ENCODE peak calls at places on chromosome 19, in seven cellular contexts. B is AG04449, N is heart right ventricle, L is kidney, A is pancreas, J is IMR-90, I is upper lobe of left lung. Q is an unnamed sample.

GRCh38 chr19:11464333-11465265 is 16.2 kb downstream of the ELAVL3 start:
- DNase-seq in J (no peak), L (no peak), I (no peak), A (no peak), B (no peak), N (no peak), Q (no peak)

GRCh38 chr19:50427997-50428425 is 4.7 kb upstream of the MYBPC2 start:
- DNase-seq in L (peak; percentile 97), I (peak; percentile 95), B (peak; percentile 5), N (peak; percentile 80), J (peak; percentile 69), A (peak; percentile 86), Q (peak; percentile 84)

GRCh38 chr19:54415208-54415900 is at the start of gene TTYH1:
- DNase-seq in A (peak; percentile 78), J (no peak), L (peak; percentile 62), I (peak; percentile 85), N (no peak), B (no peak), Q (no peak)

GRCh38 chr19:37334179-37335071 is 36.5 kb upstream of the ZNF527 start:
- DNase-seq in J (peak; percentile 86), N (peak; percentile 95), B (peak; percentile 29), L (peak; percentile 96), A (peak; percentile 92), I (peak; percentile 71), Q (peak; percentile 92)

GRCh38 chr19:1961545-1961878 is 20.5 kb downstream of the CSNK1G2 start:
- DNase-seq in J (no peak), A (no peak), I (peak; percentile 55), B (no peak), L (peak; percentile 64), N (no peak), Q (no peak)

GRCh38 chr19:51059715-51060114 is 5.2 kb downstream of the KLK13 start:
- DNase-seq in I (peak; percentile 36), L (no peak), A (no peak), B (no peak), N (no peak), J (no peak), Q (no peak)

GRCh38 chr19:38765214-38765613 is 8.1 kb downstream of the LGALS7 start:
- DNase-seq in A (no peak), N (no peak), J (no peak), L (no peak), B (no peak), I (no peak), Q (no peak)

GRCh38 chr19:28971011-28971410 is 241.9 kb downstream of the UQCRFS1 start:
- DNase-seq in N (no peak), L (peak; percentile 87), I (no peak), B (no peak), J (peak; percentile 34), A (no peak), Q (peak; percentile 44)

GRCh38 chr19:23403581-23404324 is 8.5 kb upstream of the ZNF91 start:
- DNase-seq in N (no peak), I (no peak), L (no peak), A (no peak), B (no peak), J (no peak), Q (no peak)

GRCh38 chr19:43622070-43622469 is 2.6 kb upstream of the ZNF428 start:
- DNase-seq in L (no peak), J (no peak), A (no peak), I (no peak), B (no peak), N (no peak), Q (no peak)

GRCh38 chr19:38891791-38892190 is 7.6 kb downstream of the SIRT2 start:
- DNase-seq in I (no peak), A (no peak), J (no peak), L (no peak), B (no peak), N (no peak), Q (no peak)

GRCh38 chr19:41886761-41887710 is 4.1 kb downstream of the ARHGEF1 start:
- DNase-seq in J (no peak), B (no peak), N (no peak), I (no peak), L (no peak), A (no peak), Q (no peak)
- H3K4me3 ChIP-seq in J (no peak overlapping the region), B (no peak overlapping the region), N (no peak overlapping the region), I (no peak overlapping the region), L (no peak overlapping the region), A (no peak overlapping the region), Q (no peak overlapping the region)

GRCh38 chr19:56670401-56670960 is 1.1 kb downstream of the ZNF835 start:
- DNase-seq in A (no peak), I (no peak), B (no peak), J (no peak), N (no peak), L (no peak), Q (no peak)

GRCh38 chr19:56668676-56669075 is 2.9 kb downstream of the ZNF835 start:
- DNase-seq in B (no peak), N (no peak), A (no peak), L (no peak), J (no peak), I (no peak), Q (no peak)

GRCh38 chr19:56670961-56671612 is 470 bp downstream of the ZNF835 start:
- DNase-seq in L (peak; percentile 77), N (no peak), I (peak; percentile 57), B (no peak), J (no peak), A (peak; percentile 75), Q (no peak)

GRCh38 chr19:56667311-56667870 is 4.2 kb downstream of the ZNF835 start:
- DNase-seq in B (no peak), N (no peak), A (no peak), L (no peak), I (no peak), J (no peak), Q (no peak)

GRCh38 chr19:56671613-56671994 is at the start of gene ZNF835:
- DNase-seq in I (peak; percentile 98), J (no peak), B (no peak), N (peak; percentile 95), L (peak; percentile 97), A (peak; percentile 91), Q (peak; percentile 22)
- TF ChIP-seq CTCF in I (peak; percentile 63), J (no peak), B (no peak), N (peak; percentile 56), L (peak; percentile 15), A (no peak), Q (no peak)

GRCh38 chr19:8148088-8148409 is 1.3 kb downstream of the FBN3 start:
- DNase-seq in J (no peak), I (no peak), L (no peak), N (no peak), B (no peak), A (no peak), Q (no peak)

GRCh38 chr19:8150998-8151397 is 1.6 kb upstream of the FBN3 start:
- DNase-seq in A (no peak), I (no peak), B (no peak), J (no peak), N (no peak), L (no peak), Q (no peak)

GRCh38 chr19:8148410-8149231 is 771 bp downstream of the FBN3 start:
- DNase-seq in A (peak; percentile 73), J (no peak), I (peak; percentile 84), N (no peak), B (no peak), L (no peak), Q (no peak)

GRCh38 chr19:8150178-8150865 is 930 bp upstream of the FBN3 start:
- DNase-seq in N (no peak), L (no peak), J (no peak), A (no peak), I (no peak), B (no peak), Q (no peak)

DNA sequence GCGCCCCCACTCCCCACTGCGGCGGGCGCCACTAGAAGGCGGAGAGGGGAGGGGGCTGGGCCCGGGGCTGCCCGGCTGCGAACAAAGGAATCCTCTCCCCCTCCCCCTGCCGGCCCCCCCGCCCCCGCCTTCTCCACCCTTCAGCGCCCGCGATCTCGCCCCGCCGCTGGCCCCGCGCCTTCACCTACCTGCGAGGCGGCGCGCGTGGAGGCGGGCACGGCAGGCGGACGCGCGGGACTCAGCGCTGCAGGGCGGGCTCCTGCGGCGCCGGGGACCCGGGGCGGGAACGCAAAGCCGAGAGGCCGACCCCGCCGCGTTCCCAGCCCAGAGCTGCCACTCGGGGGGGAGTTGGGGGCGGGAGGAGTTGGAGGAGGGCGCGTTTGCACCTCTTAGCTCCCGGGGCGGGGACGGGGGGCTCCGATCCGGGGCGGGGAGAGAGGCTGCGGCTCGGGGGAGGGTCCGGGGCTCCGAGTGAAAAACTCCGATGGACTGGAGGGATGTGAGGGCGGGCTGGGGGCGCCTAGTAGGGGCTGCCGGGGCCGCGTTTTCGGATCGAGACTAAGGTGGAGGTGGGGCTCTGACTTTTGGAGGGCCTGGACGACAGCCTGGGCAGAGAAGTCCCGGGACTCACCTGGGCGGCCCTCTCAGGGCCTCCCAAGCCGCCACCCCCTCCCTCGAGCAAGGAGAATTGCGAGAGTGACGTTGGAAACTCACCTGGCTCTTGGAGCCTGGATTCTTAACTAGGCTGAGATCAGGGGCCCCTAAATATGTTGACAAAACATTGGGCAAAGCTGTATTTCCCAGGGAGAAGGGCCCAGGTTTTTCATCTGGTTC is at the start of gene FBN3:
- DNase-seq in I (peak; percentile 87), J (no peak), L (no peak), A (peak; percentile 62), B (no peak), N (no peak), Q (no peak)
- H3K4me3 ChIP-seq in I (no peak within 1 kb of the TSS), J (no peak within 1 kb of the TSS), L (no peak within 1 kb of the TSS), A (peak within 1 kb of the TSS; percentile 34), B (no peak within 1 kb of the TSS), N (peak within 1 kb of the TSS; percentile 13), Q (no peak within 1 kb of the TSS)

GRCh38 chr19:40383668-40384248 is 6.2 kb downstream of the HIPK4 start:
- DNase-seq in J (no peak), L (no peak), A (no peak), I (peak; percentile 41), N (no peak), B (no peak), Q (no peak)

GRCh38 chr19:40380199-40381037 is 9.6 kb downstream of the HIPK4 start:
- DNase-seq in J (no peak), A (no peak), I (peak; percentile 78), N (no peak), L (no peak), B (no peak), Q (no peak)

GRCh38 chr19:40378509-40378908 is 11.5 kb downstream of the HIPK4 start:
- DNase-seq in N (no peak), A (no peak), B (no peak), I (no peak), L (no peak), J (no peak), Q (no peak)

GRCh38 chr19:40379446-40380198 is 10.4 kb downstream of the HIPK4 start:
- DNase-seq in B (no peak), I (no peak), A (no peak), L (no peak), N (no peak), J (no peak), Q (no peak)

GRCh38 chr19:40381321-40381720 is 8.7 kb downstream of the HIPK4 start:
- DNase-seq in N (no peak), A (no peak), J (no peak), I (no peak), L (no peak), B (no peak), Q (no peak)
- TF ChIP-seq CTCF in N (no peak), A (no peak), J (no peak), I (no peak), L (no peak), B (peak; percentile 1), Q (peak; percentile 12)